ENCODE peak calls at places on chromosome X, in nine cellular contexts. T is Caco-2; E is CD4-positive, CD25-positive, alpha-beta regulatory T cell; X is CD8-positive, alpha-beta memory T cell; A is nucleus accumbens; C is Daoy; M is GM18507; P is stimulated activated naive CD4-positive, alpha-beta T cell; I is Right ventricle myocardium superior. Q is an unnamed sample.

GRCh38 chrX:42869659-42870476 is 91.9 kb upstream of the PPP1R2C start:
- DNase-seq in E (no peak), P (no peak), C (no peak), X (no peak), I (no peak), M (peak; percentile 1), T (no peak), A (no peak), Q (no peak)

GRCh38 chrX:29560065-29560464 is 655.3 kb upstream of the MAGEB2 start:
- DNase-seq in A (no peak), I (no peak), C (no peak), X (no peak), T (no peak), P (no peak), M (no peak), E (no peak), Q (no peak)

GRCh38 chrX:41382699-41383645 is 49.0 kb downstream of the DDX3X start:
- DNase-seq in X (no peak), A (no peak), T (peak; percentile 64), M (no peak), P (no peak), I (no peak), C (peak; percentile 17), E (no peak), Q (no peak)

GRCh38 chrX:46165411-46165810 is 379.8 kb downstream of the ZNF674 start:
- DNase-seq in X (no peak), T (no peak), A (no peak), I (no peak), E (no peak), C (peak; percentile 7), P (no peak), M (no peak), Q (no peak)

GRCh38 chrX:21479695-21480280 is 105.6 kb downstream of the CNKSR2 start:
- DNase-seq in C (peak; percentile 22), I (no peak), E (no peak), M (no peak), T (no peak), X (no peak), P (no peak), A (peak; percentile 0), Q (no peak)

GRCh38 chrX:55127692-55128091 is 38.9 kb downstream of the PAGE2 start:
- DNase-seq in I (no peak), E (no peak), C (no peak), P (no peak), A (no peak), M (no peak), T (no peak), X (no peak), Q (no peak)

GRCh38 chrX:10111364-10112148 is 45.2 kb upstream of the CLCN4 start:
- DNase-seq in M (no peak), I (peak; percentile 50), X (peak; percentile 46), E (peak; percentile 30), T (no peak), P (peak; percentile 52), C (no peak), A (peak; percentile 31), Q (no peak)

GRCh38 chrX:54030329-54030728 is 13.9 kb downstream of the PHF8 start:
- DNase-seq in A (no peak), E (no peak), C (no peak), X (no peak), M (no peak), P (no peak), I (no peak), T (no peak), Q (no peak)

GRCh38 chrX:17549005-17549685 is 174.1 kb downstream of the NHS start:
- DNase-seq in E (no peak), I (no peak), C (no peak), P (no peak), M (no peak), X (no peak), A (no peak), T (no peak), Q (no peak)

GRCh38 chrX:13716905-13717304 is 17.5 kb downstream of the TRAPPC2 start:
- DNase-seq in M (no peak), E (peak; percentile 10), A (no peak), C (no peak), X (peak; percentile 34), P (no peak), T (no peak), I (no peak), Q (no peak)

GRCh38 chrX:136768469-136769084 is 12.2 kb downstream of the ARHGEF6 start:
- DNase-seq in E (no peak), P (no peak), X (no peak), A (no peak), T (no peak), I (peak; percentile 61), C (peak; percentile 92), M (no peak), Q (no peak)

GRCh38 chrX:57821703-57822375 is 88.4 kb downstream of the ZXDA start:
- DNase-seq in T (peak; percentile 32), M (peak; percentile 1), C (peak; percentile 6), A (peak; percentile 7), X (no peak), I (no peak), E (peak; percentile 13), P (no peak), Q (peak; percentile 84)

GRCh38 chrX:28625223-28625622 is 38.0 kb downstream of the IL1RAPL1 start:
- DNase-seq in C (no peak), M (no peak), E (no peak), T (no peak), A (no peak), P (no peak), X (no peak), I (no peak), Q (no peak)

GRCh38 chrX:123450217-123450616 is 266.1 kb downstream of the GRIA3 start:
- DNase-seq in I (no peak), E (no peak), C (no peak), A (no peak), M (no peak), P (no peak), X (no peak), T (no peak), Q (no peak)

GRCh38 chrX:18151661-18152060 is 69.0 kb downstream of the BEND2 start:
- DNase-seq in C (no peak), P (no peak), M (no peak), T (no peak), I (no peak), X (no peak), A (no peak), E (no peak), Q (no peak)

GRCh38 chrX:103779156-103779555 is 2.5 kb downstream of the PLP1 start:
- DNase-seq in C (peak; percentile 10), A (peak; percentile 12), M (no peak), P (no peak), E (no peak), X (no peak), T (no peak), I (no peak), Q (no peak)

GRCh38 chrX:17606211-17606610 is 131.1 kb upstream of the SCML1 start:
- DNase-seq in C (no peak), M (no peak), E (no peak), X (no peak), I (no peak), A (no peak), T (no peak), P (no peak), Q (no peak)

GRCh38 chrX:45003080-45003479 is 130.1 kb downstream of the KDM6A start:
- DNase-seq in M (no peak), E (no peak), A (no peak), T (no peak), I (no peak), P (no peak), C (no peak), X (no peak), Q (no peak)

GRCh38 chrX:10819973-10820372 is 199.6 kb upstream of the MID1 start:
- DNase-seq in E (no peak), T (no peak), M (no peak), X (no peak), A (no peak), I (no peak), C (no peak), P (no peak), Q (no peak)

GRCh38 chrX:6015423-6015822 is 213.2 kb downstream of the NLGN4X start:
- DNase-seq in A (no peak), M (no peak), P (no peak), C (no peak), T (no peak), I (no peak), E (no peak), X (no peak), Q (no peak)

GRCh38 chrX:49166914-49167739 is 4.6 kb downstream of the MAGIX start:
- DNase-seq in E (peak; percentile 54), M (no peak), A (peak; percentile 11), T (no peak), X (peak; percentile 68), C (peak; percentile 87), I (peak; percentile 85), P (peak; percentile 33), Q (peak; percentile 26)

GRCh38 chrX:7574325-7574724 is 268.6 kb upstream of the VCX start:
- DNase-seq in P (no peak), T (no peak), C (no peak), M (no peak), E (no peak), X (no peak), A (no peak), I (no peak), Q (no peak)

GRCh38 chrX:45022144-45022543 is 149.2 kb downstream of the KDM6A start:
- DNase-seq in P (no peak), A (no peak), M (no peak), X (no peak), T (no peak), I (no peak), C (no peak), E (no peak), Q (no peak)

GRCh38 chrX:43813898-43814297 is 68.4 kb downstream of the MAOB start:
- DNase-seq in C (peak; percentile 12), A (no peak), I (no peak), E (no peak), T (no peak), X (no peak), P (no peak), M (no peak), Q (no peak)

GRCh38 chrX:10897768-10898167 is 213.4 kb upstream of the HCCS start:
- DNase-seq in C (no peak), E (no peak), I (no peak), T (no peak), P (no peak), M (no peak), A (no peak), X (no peak), Q (no peak)

GRCh38 chrX:70033348-70033747 is 16.4 kb downstream of the AWAT2 start:
- DNase-seq in I (no peak), M (no peak), E (no peak), C (peak; percentile 41), A (no peak), X (no peak), P (no peak), T (peak; percentile 35), Q (no peak)

GRCh38 chrX:50988649-50989048 is 78.1 kb downstream of the BMP15 start:
- DNase-seq in T (no peak), C (peak; percentile 21), X (no peak), E (no peak), M (no peak), P (no peak), I (no peak), A (peak; percentile 2), Q (no peak)

Q was measured in SHP77 treated with DMSO at 0.1 percent for 48 hours.